ENCODE peak calls at places on chromosomes 2 and 18, in seven cellular contexts. G is spleen, W is pancreas, R is IMR-90, V is heart right ventricle, O is suprapubic skin, B is thoracic aorta. X is an unnamed sample. For H3K9me3, the result is how much of the 10 kb centered on the place peaks cover.

GRCh38 chr2:10680957-10681356 is 8.8 kb downstream of the NOL10 start:
- DNase-seq in G (no peak), R (peak), V (no peak), O (no peak), W (no peak), B (no peak), X (no peak)

GRCh38 chr2:158818511-158818910 is 23.4 kb downstream of the DAPL1 start:
- DNase-seq in O (no peak), V (no peak), G (no peak), B (no peak), W (no peak), R (no peak), X (no peak)

GRCh38 chr2:225052703-225053102 is 10.4 kb upstream of the DOCK10 start:
- DNase-seq in B (no peak), V (no peak), O (no peak), R (peak), G (no peak), W (no peak), X (no peak)

GRCh38 chr2:230443540-230443939 is 27.5 kb downstream of the SP100 start:
- DNase-seq in V (no peak), G (no peak), W (no peak), R (peak), O (no peak), B (no peak), X (no peak)

GRCh38 chr2:240614391-240614790 is 10.9 kb upstream of the GPR35 start:
- DNase-seq in R (no peak), G (peak), V (no peak), B (no peak), W (no peak), O (peak), X (no peak)

GRCh38 chr18:3281456-3282400 is 19.8 kb downstream of the MYL12B start:
- DNase-seq in V (peak), R (peak), W (no peak), G (no peak), O (no peak), B (no peak), X (no peak)

GRCh38 chr2:127574656-127575055 is 39.2 kb downstream of the MYO7B start:
- DNase-seq in V (no peak), G (peak), B (no peak), W (no peak), R (no peak), O (peak), X (peak)

GRCh38 chr2:186648130-186648529 is 45.7 kb upstream of the FAM171B start:
- DNase-seq in G (no peak), O (no peak), W (no peak), V (no peak), R (peak), B (no peak), X (no peak)

GRCh38 chr2:236781933-236782788 is 212.5 kb downstream of the ACKR3 start:
- DNase-seq in B (no peak), O (no peak), W (no peak), G (no peak), V (no peak), R (no peak), X (no peak)

GRCh38 chr2:234633581-234634230 is 136.8 kb upstream of the ARL4C start:
- DNase-seq in W (no peak), V (no peak), R (no peak), B (no peak), G (no peak), O (no peak), X (no peak)

GRCh38 chr2:4130651-4131050 is 427.3 kb downstream of the DCDC2C start:
- DNase-seq in V (no peak), O (no peak), R (no peak), B (no peak), G (no peak), W (no peak), X (no peak)

GRCh38 chr2:27496357-27497287 is at the start of gene GCKR:
- DNase-seq in W (peak), G (no peak), V (no peak), R (peak), B (no peak), O (no peak), X (no peak)

DNA sequence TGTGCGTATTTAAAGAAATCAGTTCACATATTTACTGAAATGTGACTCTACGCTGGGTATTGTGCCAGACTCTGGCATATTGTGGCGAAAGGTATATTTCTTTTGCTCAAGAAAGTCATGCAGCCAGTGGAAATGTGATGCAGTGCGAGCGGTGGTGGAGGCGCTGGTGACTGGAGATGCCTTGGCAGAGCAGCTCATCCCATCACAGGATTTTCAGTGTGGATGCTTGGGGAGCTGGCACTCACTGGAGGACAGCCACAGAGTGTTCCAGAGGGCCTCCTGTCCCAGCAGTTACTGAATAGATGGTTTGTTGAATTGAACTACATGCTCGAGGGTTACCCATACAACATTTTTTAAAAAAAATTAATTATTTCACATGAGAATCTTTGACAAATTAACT is 117.6 kb downstream of the ZNF407 start:
- DNase-seq in G (no peak), V (no peak), B (no peak), R (no peak), W (no peak), O (no peak), X (no peak)
- TF ChIP-seq CTCF in G (no peak), V (no peak), B (no peak), R (no peak), W (no peak), O (no peak), X (no peak)

GRCh38 chr18:8929381-8929780 is 173.1 kb upstream of the NDUFV2 start:
- DNase-seq in O (no peak), R (no peak), V (no peak), G (no peak), W (no peak), B (no peak), X (no peak)
- H3K9me3 ChIP-seq in O (under half), R (under half), V (under half), G (under half), W (under half), B (under half), X (under half)

DNA sequence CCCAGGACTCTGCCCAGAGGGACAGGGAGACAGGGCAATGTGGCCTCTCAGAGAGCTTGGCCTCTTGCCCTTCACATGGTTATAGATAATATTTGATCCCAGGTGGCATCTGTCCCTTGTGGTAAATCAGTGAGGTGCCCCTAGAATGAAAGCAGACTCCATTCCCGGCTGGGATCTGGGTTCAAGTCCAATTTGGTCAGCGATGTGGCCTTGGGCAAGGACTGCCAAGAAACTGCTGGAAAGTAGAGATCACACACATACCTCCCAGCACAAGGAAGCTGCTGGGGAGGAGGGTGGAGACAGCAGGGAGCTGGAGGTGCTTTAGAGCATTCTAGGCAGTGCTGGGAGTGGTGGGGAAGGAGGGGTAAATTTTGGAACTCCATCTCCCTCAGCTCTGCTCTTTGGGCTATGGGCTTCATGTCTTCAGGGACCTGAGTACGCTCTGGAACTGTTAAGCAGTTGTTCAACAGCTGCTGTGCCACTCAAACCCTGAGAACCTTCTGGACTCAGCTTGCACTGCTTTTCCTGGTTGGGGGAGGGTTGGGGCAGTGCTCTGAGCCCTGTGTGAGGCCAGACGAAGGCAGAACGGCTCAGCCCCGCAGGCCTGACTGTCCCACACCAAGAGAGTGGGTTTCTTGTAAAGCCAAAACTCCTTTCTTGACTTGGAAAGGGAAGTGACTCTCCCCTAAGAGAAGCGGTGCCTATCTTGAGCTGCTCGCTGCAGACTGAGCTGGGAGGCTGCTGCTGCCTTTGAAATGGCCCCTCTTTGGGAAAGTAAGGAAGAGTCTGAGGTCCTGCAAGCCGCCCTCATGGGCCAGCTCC is 23.0 kb downstream of the INPP5D start:
- DNase-seq in B (no peak), V (no peak), G (no peak), R (no peak), O (no peak), W (no peak), X (peak)
- H3K27ac ChIP-seq in B (peak), V (peak), G (peak), R (no peak), O (peak), W (no peak), X (peak)

DNA sequence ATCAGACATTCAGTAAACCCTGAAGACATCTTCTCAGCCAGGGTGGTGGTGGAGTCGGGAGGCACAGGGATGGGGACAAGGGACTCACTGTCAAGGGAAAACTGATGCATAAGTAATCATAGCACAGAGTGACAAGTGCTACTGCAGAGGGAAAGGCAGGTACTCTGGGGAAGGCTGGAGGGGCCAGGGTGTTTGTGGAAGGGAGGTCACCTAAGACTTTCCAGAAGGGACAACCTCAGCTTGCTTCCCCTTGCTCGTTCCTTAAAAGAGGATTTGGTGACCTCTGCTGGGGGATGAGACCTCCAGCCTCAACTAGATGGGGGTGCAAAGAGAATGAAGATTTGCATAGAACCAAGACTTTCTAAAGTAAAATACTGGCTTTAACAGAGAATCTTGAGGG is 99.5 kb downstream of the SLC4A3 start:
- DNase-seq in W (no peak), B (no peak), V (no peak), R (no peak), O (no peak), G (no peak), X (no peak)
- TF ChIP-seq CTCF in W (no peak), B (no peak), V (no peak), R (no peak), O (no peak), G (no peak), X (no peak)

X was measured in Peyer's patch.